ENCODE peak calls at places on chromosomes 13 and 19, in ten cellular contexts. G is GM23248; Q is posterior cingulate gyrus; V is HuH-7; L is A673; W is RWPE1; C is neural crest cell; A is AG09319; K is amygdala; F is activated CD4-positive, alpha-beta T cell treated with anti-CD3 and anti-CD28 coated beads for 1 hour. P is an unnamed sample.

GRCh38 chr19:17757125-17757524 is 5.8 kb downstream of the FCHO1 start:
- DNase-seq in L (peak), F (no peak), C (no peak), K (peak), W (peak), G (peak), A (no peak), Q (peak), V (no peak), P (peak)

GRCh38 chr13:76822691-76823267 is 63.4 kb downstream of the KCTD12 start:
- DNase-seq in Q (no peak), G (peak), L (peak), F (no peak), C (no peak), K (no peak), V (no peak), W (peak), A (no peak), P (no peak)

GRCh38 chr13:32212420-32212819 is 102.7 kb downstream of the ZAR1L start:
- DNase-seq in W (no peak), G (peak), L (no peak), F (no peak), V (no peak), Q (no peak), A (peak), C (no peak), K (no peak), P (no peak)

GRCh38 chr13:77751513-77752456 is 54.3 kb downstream of the SLAIN1 start:
- DNase-seq in L (peak), A (peak), G (peak), C (peak), K (no peak), V (peak), F (no peak), Q (no peak), W (peak), P (no peak)

GRCh38 chr19:29876414-29876813 is 64.6 kb downstream of the CCNE1 start:
- DNase-seq in A (no peak), K (no peak), G (no peak), L (no peak), F (no peak), Q (no peak), W (no peak), C (no peak), V (no peak), P (no peak)

GRCh38 chr13:109869312-109870237 is 83.2 kb upstream of the IRS2 start:
- DNase-seq in Q (peak), A (peak), C (no peak), W (peak), G (peak), K (no peak), F (no peak), V (peak), L (no peak), P (no peak)

GRCh38 chr19:5032101-5032967 is 63.4 kb downstream of the KDM4B start:
- DNase-seq in G (peak), V (no peak), Q (no peak), C (no peak), K (no peak), W (no peak), F (no peak), L (no peak), A (no peak), P (no peak)

GRCh38 chr13:109516196-109516595 is 270.2 kb downstream of the IRS2 start:
- DNase-seq in L (no peak), Q (no peak), A (no peak), C (no peak), K (no peak), F (no peak), V (no peak), W (no peak), G (no peak), P (no peak)

GRCh38 chr13:112818698-112819045 is 128.8 kb downstream of the ATP11A start:
- DNase-seq in W (no peak), F (no peak), Q (no peak), A (no peak), G (no peak), V (no peak), C (no peak), L (no peak), K (no peak), P (no peak)

GRCh38 chr19:37361994-37362393 is 8.9 kb upstream of the ZNF527 start:
- DNase-seq in L (no peak), W (no peak), V (no peak), K (no peak), A (no peak), G (peak), C (no peak), Q (no peak), F (no peak), P (no peak)

GRCh38 chr13:79898202-79898826 is 417.4 kb downstream of the NDFIP2 start:
- DNase-seq in K (no peak), C (no peak), G (no peak), A (no peak), L (peak), Q (no peak), F (no peak), W (no peak), V (no peak), P (no peak)

GRCh38 chr19:15453906-15454305 is 4.2 kb upstream of the WIZ start:
- DNase-seq in Q (no peak), W (no peak), F (no peak), C (no peak), G (no peak), K (no peak), L (no peak), A (no peak), V (no peak), P (no peak)

GRCh38 chr13:33186851-33187250 is 98.7 kb downstream of the STARD13 start:
- DNase-seq in K (no peak), Q (no peak), F (no peak), L (peak), A (no peak), G (peak), W (no peak), C (no peak), V (no peak), P (no peak)

GRCh38 chr13:29861694-29862110 is 11.3 kb upstream of the UBL3 start:
- DNase-seq in Q (no peak), W (no peak), G (peak), K (no peak), C (no peak), F (no peak), V (no peak), L (no peak), A (no peak), P (no peak)

GRCh38 chr19:14700711-14701110 is 10.9 kb downstream of the ZNF333 start:
- DNase-seq in V (no peak), K (no peak), L (no peak), G (no peak), Q (no peak), C (no peak), F (no peak), A (no peak), W (no peak), P (no peak)

GRCh38 chr19:55257461-55258411 is 1.1 kb downstream of the PPP6R1 start:
- DNase-seq in K (no peak), G (peak), L (no peak), A (no peak), W (peak), C (no peak), V (no peak), Q (no peak), F (no peak), P (no peak)

GRCh38 chr19:45391346-45391745 is 13.5 kb downstream of the PPP1R13L start:
- DNase-seq in W (no peak), C (no peak), L (peak), K (no peak), Q (no peak), G (peak), V (peak), F (no peak), A (no peak), P (no peak)

GRCh38 chr19:11446652-11447301 is 11.3 kb downstream of the PRKCSH start:
- DNase-seq in F (peak), Q (peak), L (peak), W (no peak), C (peak), K (peak), G (peak), V (peak), A (no peak), P (peak)

GRCh38 chr19:4609878-4610511 is 29.3 kb upstream of the TNFAIP8L1 start:
- DNase-seq in G (no peak), V (no peak), Q (no peak), F (no peak), K (no peak), W (no peak), C (no peak), A (no peak), L (no peak), P (no peak)

GRCh38 chr13:114339779-114340534 is 25.7 kb downstream of the CHAMP1 start:
- DNase-seq in L (peak), C (no peak), W (peak), A (peak), V (no peak), Q (no peak), K (no peak), F (peak), G (peak), P (no peak)

GRCh38 chr19:8302357-8302691 is 5.8 kb downstream of the CD320 start:
- DNase-seq in W (no peak), Q (no peak), C (peak), F (peak), V (no peak), L (no peak), A (no peak), G (no peak), K (no peak), P (peak)

GRCh38 chr19:55452381-55453325 is 8.8 kb downstream of the ISOC2 start:
- DNase-seq in V (peak), Q (peak), L (peak), K (peak), C (peak), F (no peak), W (peak), G (peak), A (no peak), P (peak)

GRCh38 chr13:41562541-41563178 is 105.3 kb downstream of the RGCC start:
- DNase-seq in C (no peak), K (no peak), L (no peak), G (no peak), V (no peak), W (no peak), A (no peak), Q (no peak), F (no peak), P (no peak)

GRCh38 chr19:48415395-48415794 is 21.9 kb downstream of the GRIN2D start:
- DNase-seq in K (no peak), F (peak), C (no peak), A (no peak), V (no peak), Q (peak), W (peak), L (peak), G (peak), P (no peak)

GRCh38 chr13:48730971-48731658 is 77.4 kb downstream of the CYSLTR2 start:
- DNase-seq in L (peak), Q (no peak), K (no peak), C (no peak), G (peak), W (peak), V (no peak), A (no peak), F (no peak), P (no peak)

GRCh38 chr13:99403458-99403971 is 96.3 kb upstream of the GPR183 start:
- DNase-seq in V (no peak), W (no peak), F (no peak), Q (no peak), C (no peak), L (no peak), K (no peak), A (no peak), G (no peak), P (no peak)

GRCh38 chr19:14496849-14497346 is 971 bp upstream of the GIPC1 start:
- DNase-seq in C (no peak), Q (peak), A (no peak), F (no peak), V (no peak), K (no peak), L (no peak), W (no peak), G (peak), P (no peak)

GRCh38 chr19:50647879-50648615 is 1.2 kb upstream of the C19orf81 start:
- DNase-seq in V (no peak), G (no peak), F (no peak), A (no peak), W (no peak), C (no peak), L (no peak), K (no peak), Q (no peak), P (no peak)

GRCh38 chr13:110126391-110126961 is 180.5 kb downstream of the COL4A1 start:
- DNase-seq in F (no peak), C (no peak), V (no peak), K (no peak), Q (no peak), L (peak), G (peak), W (peak), A (peak), P (peak)

GRCh38 chr13:79491715-79492114 is 10.8 kb downstream of the NDFIP2 start:
- DNase-seq in G (peak), L (no peak), Q (no peak), A (peak), V (no peak), C (no peak), W (peak), K (no peak), F (no peak), P (no peak)

GRCh38 chr13:42487221-42487620 is 86.7 kb upstream of the TNFSF11 start:
- DNase-seq in A (no peak), G (no peak), Q (no peak), F (no peak), L (no peak), V (no peak), W (peak), C (no peak), K (no peak), P (no peak)

GRCh38 chr19:4453232-4454179 is 4.1 kb downstream of the UBXN6 start:
- DNase-seq in Q (no peak), V (no peak), L (no peak), C (no peak), W (no peak), F (no peak), K (no peak), G (no peak), A (no peak), P (no peak)

P was measured in hypothalamus.